ENCODE peak calls at places on chromosome 1, in four cellular contexts. C is ovary; Y is mucosa of descending colon; K is effector memory CD4-positive, alpha-beta T cell. P is an unnamed sample.

GRCh38 chr1:186849271-186849671 is 20.5 kb downstream of the PLA2G4A start:
- DNase-seq in C (no peak), Y (no peak), K (no peak), P (no peak)

GRCh38 chr1:148315081-148315811 is 163.2 kb upstream of the NBPF11 start:
- DNase-seq in C (no peak), Y (no peak), K (no peak), P (no peak)

GRCh38 chr1:30366914-30367313 is 356.5 kb downstream of the MATN1 start:
- DNase-seq in C (no peak), Y (no peak), K (no peak), P (no peak)

GRCh38 chr1:41650176-41650519 is 165.7 kb upstream of the EDN2 start:
- DNase-seq in C (no peak), Y (no peak), K (no peak), P (peak; percentile 72)

GRCh38 chr1:208880433-208881100 is 636.4 kb upstream of the PLXNA2 start:
- DNase-seq in C (no peak), Y (no peak), K (no peak), P (no peak)

GRCh38 chr1:206075786-206076725 is 23.1 kb downstream of the RHEX start:
- DNase-seq in C (no peak), Y (no peak), K (no peak), P (no peak)

GRCh38 chr1:235250430-235250829 is 77.5 kb downstream of the ARID4B start:
- DNase-seq in C (no peak), Y (no peak), K (no peak), P (no peak)

GRCh38 chr1:166933137-166933536 is 42.2 kb downstream of the ILDR2 start:
- DNase-seq in C (no peak), Y (no peak), K (no peak), P (no peak)

GRCh38 chr1:230760360-230760827 is 13.2 kb downstream of the CAPN9 start:
- DNase-seq in C (no peak), Y (peak; percentile 36), K (no peak), P (no peak)

GRCh38 chr1:206445116-206445515 is 25.2 kb upstream of the IKBKE start:
- DNase-seq in C (peak; percentile 55), Y (peak; percentile 42), K (no peak), P (no peak)

GRCh38 chr1:48581256-48581655 is 109.3 kb upstream of the SPATA6 start:
- DNase-seq in C (no peak), Y (no peak), K (no peak), P (no peak)

GRCh38 chr1:198848649-198849048 is 209.8 kb downstream of the PTPRC start:
- DNase-seq in C (no peak), Y (no peak), K (no peak), P (no peak)

GRCh38 chr1:183318433-183318832 is 99.7 kb downstream of the NMNAT2 start:
- DNase-seq in C (peak; percentile 79), Y (peak; percentile 37), K (no peak), P (no peak)

GRCh38 chr1:108077991-108078390 is 113.0 kb upstream of the VAV3 start:
- DNase-seq in C (no peak), Y (no peak), K (no peak), P (peak; percentile 64)

GRCh38 chr1:121483961-121484424 is 299.2 kb downstream of the SRGAP2C start:
- DNase-seq in C (no peak), Y (no peak), K (no peak), P (peak; percentile 11)

GRCh38 chr1:7386226-7387052 is 384.7 kb upstream of the VAMP3 start:
- DNase-seq in C (no peak), Y (no peak), K (no peak), P (no peak)

GRCh38 chr1:38451541-38451993 is 405.0 kb upstream of the POU3F1 start:
- DNase-seq in C (no peak), Y (no peak), K (no peak), P (no peak)

GRCh38 chr1:3687509-3687908 is 35.2 kb downstream of the TP73 start:
- DNase-seq in C (no peak), Y (no peak), K (no peak), P (peak; percentile 14)

GRCh38 chr1:170407138-170407537 is 124.8 kb upstream of the GORAB start:
- DNase-seq in C (no peak), Y (no peak), K (no peak), P (no peak)

GRCh38 chr1:223010552-223011229 is 132.4 kb downstream of the TLR5 start:
- DNase-seq in C (no peak), Y (no peak), K (no peak), P (no peak)

GRCh38 chr1:21774835-21775541 is 8.0 kb downstream of the USP48 start:
- DNase-seq in C (no peak), Y (no peak), K (no peak), P (no peak)

GRCh38 chr1:98086796-98087195 is 166.0 kb upstream of the DPYD start:
- DNase-seq in C (no peak), Y (no peak), K (no peak), P (no peak)

GRCh38 chr1:67662884-67663283 is 22.1 kb upstream of the GADD45A start:
- DNase-seq in C (no peak), Y (no peak), K (no peak), P (no peak)

GRCh38 chr1:242428403-242429190 is 95.9 kb downstream of the PLD5 start:
- DNase-seq in C (no peak), Y (no peak), K (no peak), P (no peak)

GRCh38 chr1:5882367-5883128 is 109.7 kb downstream of the NPHP4 start:
- DNase-seq in C (no peak), Y (no peak), K (no peak), P (peak; percentile 30)

GRCh38 chr1:197892684-197893083 is 9.7 kb upstream of the C1orf53 start:
- DNase-seq in C (no peak), Y (no peak), K (no peak), P (no peak)

GRCh38 chr1:47996406-47997226 is 569 bp downstream of the TRABD2B start:
- DNase-seq in C (peak; percentile 21), Y (peak; percentile 40), K (no peak), P (no peak)

GRCh38 chr1:6775644-6776043 is 9.6 kb upstream of the CAMTA1 start:
- DNase-seq in C (no peak), Y (no peak), K (no peak), P (no peak)

GRCh38 chr1:150566589-150567340 is 12.6 kb downstream of the MCL1 start:
- DNase-seq in C (no peak), Y (peak; percentile 24), K (no peak), P (no peak)

GRCh38 chr1:25641931-25642611 is 25.5 kb downstream of the MAN1C1 start:
- DNase-seq in C (no peak), Y (no peak), K (no peak), P (no peak)

GRCh38 chr1:34795916-34796315 is 3.1 kb downstream of the GJA4 start:
- DNase-seq in C (no peak), Y (no peak), K (no peak), P (no peak)

GRCh38 chr1:34792868-34793727 is at the start of gene GJA4:
- DNase-seq in C (no peak), Y (no peak), K (no peak), P (no peak)

GRCh38 chr1:34796990-34797389 is 4.2 kb downstream of the GJA4 start:
- DNase-seq in C (no peak), Y (no peak), K (no peak), P (no peak)

GRCh38 chr1:34794001-34794789 is 1.4 kb downstream of the GJA4 start:
- DNase-seq in C (no peak), Y (no peak), K (no peak), P (no peak)

GRCh38 chr1:34794790-34795180 is 2.0 kb downstream of the GJA4 start:
- DNase-seq in C (no peak), Y (no peak), K (no peak), P (no peak)
- H3K4me3 ChIP-seq in C (no peak overlapping the region), Y (no peak overlapping the region), K (no peak overlapping the region), P (no peak overlapping the region)

GRCh38 chr1:35032384-35032739 is 617 bp upstream of the ZMYM6 start:
- DNase-seq in C (no peak), Y (no peak), K (no peak), P (no peak)
- H3K4me3 ChIP-seq in C (no peak overlapping the region), Y (no peak overlapping the region), K (peak overlapping the region; percentile 74), P (peak overlapping the region; percentile 13)

DNA sequence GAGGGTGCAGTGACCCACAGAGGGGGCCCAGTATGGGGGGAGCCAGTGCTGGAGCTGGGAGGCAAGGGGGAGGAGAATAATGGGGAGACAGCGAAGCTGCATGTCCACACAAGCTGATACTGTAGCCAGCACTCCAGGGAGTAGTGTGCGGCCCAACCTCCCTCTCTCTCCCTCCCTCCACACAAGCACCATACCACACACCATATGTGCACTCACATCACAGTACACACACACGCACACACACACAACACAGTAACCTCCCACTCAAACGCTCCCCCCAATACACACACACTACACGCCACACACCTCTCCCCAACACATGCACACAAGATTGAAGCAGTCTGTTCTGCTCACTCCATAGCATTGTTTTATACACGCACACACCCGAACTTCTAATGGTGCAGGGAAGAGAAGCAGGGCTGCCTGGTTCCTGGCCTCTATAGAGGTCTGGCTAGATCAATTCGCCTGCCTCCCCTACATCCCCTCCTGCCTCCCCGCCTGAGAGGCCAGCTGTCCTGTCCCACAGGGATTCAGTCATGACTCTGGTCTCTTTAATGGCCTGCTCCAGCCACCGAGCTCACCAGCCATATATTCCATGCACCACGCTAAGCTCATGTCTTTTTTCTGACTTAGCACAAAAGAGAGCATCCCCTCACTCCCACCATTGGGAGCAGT is 3.8 kb downstream of the NCDN start:
- DNase-seq in C (no peak), Y (no peak), K (no peak), P (no peak)
- H3K4me3 ChIP-seq in C (no peak overlapping the region), Y (no peak overlapping the region), K (no peak overlapping the region), P (no peak overlapping the region)

GRCh38 chr1:109391161-109391556 is 6.6 kb downstream of the SORT1 start:
- DNase-seq in C (no peak), Y (no peak), K (no peak), P (no peak)

GRCh38 chr1:109389638-109390341 is 7.9 kb downstream of the SORT1 start:
- DNase-seq in C (no peak), Y (no peak), K (no peak), P (no peak)

GRCh38 chr1:109392037-109392787 is 5.5 kb downstream of the SORT1 start:
- DNase-seq in C (no peak), Y (no peak), K (no peak), P (no peak)

GRCh38 chr1:109392788-109393580 is 4.7 kb downstream of the SORT1 start:
- DNase-seq in C (no peak), Y (peak; percentile 70), K (no peak), P (no peak)

GRCh38 chr1:109391626-109392025 is 6.1 kb downstream of the SORT1 start:
- DNase-seq in C (no peak), Y (no peak), K (no peak), P (no peak)
- H3K4me3 ChIP-seq in C (no peak overlapping the region), Y (no peak overlapping the region), K (no peak overlapping the region), P (no peak overlapping the region)